ENCODE peak calls at places on chromosome 1, in ten cellular contexts. A, Z, M, J, Q, S, B, F, N and R are unnamed samples.

GRCh38 chr1:203093754-203094410 is 8.1 kb upstream of the MYOG start:
- DNase-seq in A (no peak), Z (no peak), M (no peak), J (no peak), Q (no peak), S (no peak), B (no peak), F (no peak), N (no peak), R (no peak)

GRCh38 chr1:145992502-145992936 is 3.9 kb downstream of the TXNIP start:
- DNase-seq in A (no peak), Z (no peak), M (no peak), J (peak; percentile 33), Q (no peak), S (no peak), B (no peak), F (no peak), N (no peak), R (no peak)

GRCh38 chr1:97904528-97904927 is 16.3 kb downstream of the DPYD start:
- DNase-seq in A (no peak), Z (no peak), M (no peak), J (no peak), Q (no peak), S (no peak), B (no peak), F (no peak), N (no peak), R (no peak)

GRCh38 chr1:12011998-12012397 is 7.3 kb upstream of the MIIP start:
- DNase-seq in A (no peak), Z (no peak), M (no peak), J (no peak), Q (no peak), S (no peak), B (no peak), F (no peak), N (no peak), R (no peak)

GRCh38 chr1:150410582-150411101 is 46.7 kb downstream of the RPRD2 start:
- DNase-seq in A (no peak), Z (no peak), M (no peak), J (no peak), Q (peak; percentile 60), S (no peak), B (no peak), F (no peak), N (no peak), R (no peak)

GRCh38 chr1:116808476-116809180 is 54.4 kb downstream of the CD2 start:
- DNase-seq in A (no peak), Z (no peak), M (no peak), J (no peak), Q (no peak), S (no peak), B (no peak), F (no peak), N (peak; percentile 47), R (no peak)

GRCh38 chr1:44713321-44713781 is 17.6 kb downstream of the RNU5D-1 start:
- DNase-seq in A (peak; percentile 68), Z (no peak), M (no peak), J (no peak), Q (no peak), S (no peak), B (no peak), F (no peak), N (no peak), R (no peak)

GRCh38 chr1:10106756-10107479 is 74.2 kb downstream of the UBE4B start:
- DNase-seq in A (no peak), Z (no peak), M (no peak), J (no peak), Q (no peak), S (no peak), B (no peak), F (no peak), N (no peak), R (no peak)

GRCh38 chr1:55054396-55054795 is 15.0 kb downstream of the PCSK9 start:
- DNase-seq in A (no peak), Z (no peak), M (no peak), J (no peak), Q (no peak), S (no peak), B (no peak), F (no peak), N (no peak), R (no peak)

GRCh38 chr1:46937270-46937669 is 4.0 kb downstream of the CYP4A11 start:
- DNase-seq in A (no peak), Z (no peak), M (no peak), J (no peak), Q (no peak), S (no peak), B (no peak), F (no peak), N (no peak), R (no peak)

GRCh38 chr1:65470766-65471165 is 50.3 kb downstream of the LEPR start:
- DNase-seq in A (no peak), Z (no peak), M (no peak), J (no peak), Q (no peak), S (no peak), B (no peak), F (no peak), N (no peak), R (no peak)

GRCh38 chr1:65471213-65471833 is 50.9 kb downstream of the LEPR start:
- DNase-seq in A (no peak), Z (peak; percentile 65), M (no peak), J (no peak), Q (no peak), S (no peak), B (no peak), F (no peak), N (no peak), R (no peak)

GRCh38 chr1:65469126-65469888 is 48.8 kb downstream of the LEPR start:
- DNase-seq in A (no peak), Z (no peak), M (no peak), J (no peak), Q (no peak), S (no peak), B (no peak), F (no peak), N (no peak), R (no peak)

GRCh38 chr1:65469889-65470340 is 49.4 kb downstream of the LEPR start:
- DNase-seq in A (no peak), Z (no peak), M (no peak), J (no peak), Q (no peak), S (no peak), B (no peak), F (no peak), N (no peak), R (no peak)

GRCh38 chr1:65467536-65467935 is 47.1 kb downstream of the LEPR start:
- DNase-seq in A (no peak), Z (no peak), M (peak; percentile 50), J (no peak), Q (no peak), S (no peak), B (peak; percentile 59), F (no peak), N (no peak), R (no peak)
- TF ChIP-seq CTCF in A (no peak), Z (no peak), M (no peak), J (no peak), Q (no peak), S (no peak), B (no peak), F (no peak), N (no peak), R (no peak)

DNA sequence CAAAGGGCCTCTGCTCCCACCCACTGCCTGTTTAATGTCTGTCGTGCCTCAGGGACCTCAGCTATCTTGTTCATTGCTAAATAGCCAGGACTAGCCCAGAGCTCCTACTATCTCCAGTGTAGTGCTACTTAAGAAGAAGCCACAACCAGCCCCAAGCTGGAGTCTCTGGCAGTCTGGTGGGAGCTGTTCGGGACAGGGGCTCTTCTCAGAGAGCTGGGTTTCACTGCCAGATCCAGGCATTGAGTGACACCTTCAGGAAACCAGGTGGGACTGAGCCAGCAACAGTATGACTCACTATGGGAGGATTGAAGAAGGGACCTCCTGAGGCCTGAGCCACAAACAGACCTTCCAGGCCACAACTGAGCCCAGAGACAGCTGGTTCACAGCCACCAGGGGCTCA is 25.4 kb downstream of the MATN1 start:
- DNase-seq in A (no peak), Z (no peak), M (peak; percentile 4), J (peak; percentile 67), Q (no peak), S (no peak), B (no peak), F (no peak), N (no peak), R (no peak)
- TF ChIP-seq CTCF in A (peak; percentile 22), Z (no peak), M (no peak), J (no peak), Q (no peak), S (no peak), B (no peak), F (no peak), N (no peak), R (no peak)

DNA sequence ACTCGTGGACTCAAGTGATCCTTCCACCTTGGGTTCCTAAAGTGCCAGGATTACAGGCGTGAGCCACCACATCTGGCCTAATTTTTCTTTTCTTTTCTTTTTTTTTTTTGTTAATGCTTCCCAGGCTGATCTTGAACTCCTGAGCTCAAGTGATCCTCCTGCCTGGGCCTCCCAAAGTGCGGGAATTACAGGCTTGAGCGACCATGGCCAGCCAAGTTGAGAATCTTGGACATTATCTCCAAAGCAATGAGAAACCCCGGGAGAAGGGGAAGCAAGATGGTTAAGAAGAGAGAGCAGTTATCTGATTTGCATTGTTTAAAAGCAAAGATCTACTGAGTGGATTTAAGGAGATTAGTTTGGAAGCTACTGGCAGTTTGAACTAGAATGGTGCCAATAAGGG is 9.1 kb downstream of the HIPK1 start:
- DNase-seq in A (no peak), Z (no peak), M (no peak), J (no peak), Q (no peak), S (no peak), B (no peak), F (no peak), N (no peak), R (no peak)
- TF ChIP-seq CTCF in A (no peak), Z (no peak), M (no peak), J (no peak), Q (no peak), S (no peak), B (no peak), F (no peak), N (no peak), R (no peak)

GRCh38 chr1:235971020-235971419 is 93.9 kb downstream of the NID1 start:
- DNase-seq in A (no peak), Z (peak; percentile 37), M (no peak), J (peak; percentile 54), Q (no peak), S (no peak), B (no peak), F (no peak), N (no peak), R (no peak)

GRCh38 chr1:235968837-235969236 is 96.1 kb downstream of the NID1 start:
- DNase-seq in A (no peak), Z (peak; percentile 39), M (no peak), J (peak; percentile 48), Q (no peak), S (no peak), B (no peak), F (no peak), N (no peak), R (no peak)

GRCh38 chr1:235974616-235975015 is 90.3 kb downstream of the NID1 start:
- DNase-seq in A (no peak), Z (no peak), M (no peak), J (peak; percentile 40), Q (no peak), S (no peak), B (no peak), F (no peak), N (no peak), R (no peak)

GRCh38 chr1:235972316-235973090 is 92.4 kb downstream of the NID1 start:
- DNase-seq in A (no peak), Z (no peak), M (no peak), J (peak; percentile 48), Q (no peak), S (no peak), B (no peak), F (no peak), N (no peak), R (no peak)

GRCh38 chr1:235971571-235972315 is 93.1 kb downstream of the NID1 start:
- DNase-seq in A (peak; percentile 82), Z (peak; percentile 89), M (peak; percentile 74), J (peak; percentile 98), Q (peak; percentile 93), S (peak; percentile 92), B (peak; percentile 87), F (peak; percentile 91), N (peak; percentile 98), R (peak; percentile 97)
- TF ChIP-seq CTCF in A (peak; percentile 83), Z (peak; percentile 80), M (peak; percentile 58), J (peak; percentile 76), Q (peak; percentile 88), S (peak; percentile 59), B (peak; percentile 72), F (peak; percentile 74), N (peak; percentile 87), R (peak; percentile 88)